ENCODE peak calls at places on chromosomes 2 and 18, in nine cellular contexts. V is testis, K is progenitor cell of endocrine pancreas, C is fibroblast of lung, I is heart left ventricle, A is tibial artery, O is colonic mucosa, U is left ventricle myocardium inferior, Y is fibroblast of mammary gland. N is an unnamed sample.

GRCh38 chr2:62586981-62587380 is 81.0 kb upstream of the TMEM17 start:
- DNase-seq in V (no peak), K (no peak), C (peak), I (no peak), A (no peak), O (no peak), U (no peak), Y (peak), N (peak)

GRCh38 chr2:128361376-128362131 is 42.9 kb upstream of the HS6ST1 start:
- DNase-seq in V (no peak), K (no peak), C (no peak), I (no peak), A (peak), O (no peak), U (no peak), Y (no peak), N (no peak)

GRCh38 chr2:1140389-1141003 is 189.8 kb downstream of the SNTG2 start:
- DNase-seq in V (peak), K (peak), C (peak), I (no peak), A (no peak), O (no peak), U (no peak), Y (no peak), N (no peak)

GRCh38 chr2:228657807-228658402 is 476.4 kb upstream of the SPHKAP start:
- DNase-seq in V (no peak), K (no peak), C (peak), I (no peak), A (no peak), O (no peak), U (no peak), Y (peak), N (peak)

GRCh38 chr2:220227272-220227920 is 600.0 kb downstream of the SLC4A3 start:
- DNase-seq in V (no peak), K (no peak), C (peak), I (no peak), A (no peak), O (no peak), U (no peak), Y (peak), N (peak)

GRCh38 chr18:38611036-38611964 is 1045.7 kb upstream of the CELF4 start:
- DNase-seq in V (no peak), K (no peak), C (no peak), I (peak), A (no peak), O (no peak), U (no peak), Y (no peak), N (no peak)

GRCh38 chr2:64905338-64906024 is 83.7 kb upstream of the SLC1A4 start:
- DNase-seq in V (no peak), K (no peak), C (no peak), I (no peak), A (no peak), O (peak), U (no peak), Y (no peak), N (no peak)

GRCh38 chr2:149020432-149020851 is 18.1 kb upstream of the LYPD6B start:
- DNase-seq in V (no peak), K (no peak), C (no peak), I (no peak), A (no peak), O (peak), U (no peak), Y (no peak), N (no peak)

GRCh38 chr2:233118601-233119000 is 58.5 kb downstream of the INPP5D start:
- DNase-seq in V (no peak), K (no peak), C (no peak), I (no peak), A (peak), O (no peak), U (no peak), Y (no peak), N (no peak)

GRCh38 chr18:49613141-49613641 is 51.3 kb downstream of the LIPG start:
- DNase-seq in V (no peak), K (no peak), C (no peak), I (no peak), A (no peak), O (no peak), U (no peak), Y (no peak), N (no peak)

GRCh38 chr2:184205048-184205596 is 393.2 kb upstream of the ZNF804A start:
- DNase-seq in V (no peak), K (no peak), C (no peak), I (no peak), A (no peak), O (no peak), U (no peak), Y (no peak), N (no peak)

DNA sequence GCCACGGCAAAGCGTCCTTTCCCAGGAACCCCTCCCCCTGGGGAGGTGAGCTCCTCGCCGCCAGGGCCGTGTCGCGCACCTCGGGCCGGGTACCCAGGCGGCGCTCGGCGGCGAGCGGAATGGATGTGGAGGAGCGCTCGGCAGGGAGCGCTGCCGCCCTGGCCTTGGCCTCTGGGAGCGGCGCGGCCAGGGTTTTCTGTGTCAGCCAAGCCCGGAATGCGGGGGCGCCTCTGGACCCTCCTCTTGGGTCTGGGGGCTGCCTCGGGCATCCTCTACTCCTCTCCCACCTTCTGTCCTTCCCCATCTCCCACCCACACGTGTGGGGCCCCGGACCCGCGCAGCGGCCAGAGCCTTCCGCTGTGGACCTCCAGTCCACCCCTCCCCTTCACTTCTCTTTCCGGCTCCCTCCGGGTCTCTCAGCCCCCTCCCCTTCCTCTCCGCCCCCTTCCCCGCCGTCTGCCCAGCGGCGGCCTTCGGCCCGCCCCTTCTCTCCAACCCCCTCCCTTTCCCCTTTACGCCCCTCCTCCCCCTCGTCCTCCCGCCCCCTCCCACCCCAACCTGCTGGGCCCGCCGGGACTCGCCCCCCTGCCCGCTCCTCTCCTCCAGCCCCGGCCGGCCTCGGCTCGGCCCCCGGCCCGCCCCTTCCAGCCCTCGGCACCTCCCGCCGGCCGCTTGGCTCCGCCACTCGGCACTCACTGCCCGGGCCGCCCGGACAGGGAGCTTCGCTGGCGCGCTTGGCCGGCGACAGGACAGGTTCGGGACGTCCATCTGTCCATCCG is at the start of gene MERTK:
- DNase-seq in V (peak), K (peak), C (peak), I (peak), A (peak), O (peak), U (peak), Y (peak), N (no peak)
- TF ChIP-seq CTCF in V (peak), K (peak), C (peak), I (peak), A (peak), O (peak), U (peak), Y (no peak), N (peak)

GRCh38 chr18:26804474-26804873 is 61.0 kb downstream of the AQP4 start:
- DNase-seq in V (peak), K (no peak), C (no peak), I (no peak), A (no peak), O (no peak), U (no peak), Y (no peak), N (no peak)
- TF ChIP-seq CTCF in V (no peak), K (peak), C (no peak), I (peak), A (no peak), O (no peak), U (peak), Y (no peak), N (no peak)

DNA sequence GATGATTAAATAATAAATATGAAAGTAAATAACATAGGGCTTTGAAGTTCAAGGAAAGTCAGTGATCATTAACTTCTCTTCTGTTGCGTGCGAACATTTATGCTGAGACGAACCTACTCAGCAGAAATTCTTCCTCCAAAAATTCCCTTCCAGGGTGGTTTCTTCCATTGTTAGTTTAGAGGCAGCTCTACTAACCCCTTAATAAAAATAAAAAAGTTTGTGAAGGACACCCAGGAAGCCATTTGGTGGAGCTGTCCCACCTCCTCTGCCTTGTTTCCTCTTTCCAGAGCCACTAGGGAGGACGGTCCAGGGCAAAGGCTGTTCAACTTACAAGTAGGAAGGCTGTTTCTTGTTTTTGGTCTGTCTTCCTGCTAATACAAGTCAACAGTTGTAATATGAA is 2.1 kb upstream of the SMAD2 start:
- DNase-seq in V (peak), K (no peak), C (no peak), I (no peak), A (no peak), O (no peak), U (no peak), Y (no peak), N (no peak)
- TF ChIP-seq CTCF in V (no peak), K (no peak), C (no peak), I (no peak), A (no peak), O (no peak), U (no peak), Y (no peak), N (no peak)

GRCh38 chr18:31103423-31103822 is 1.2 kb upstream of the DSC2 start:
- DNase-seq in V (no peak), K (no peak), C (no peak), I (no peak), A (no peak), O (no peak), U (no peak), Y (no peak), N (no peak)

GRCh38 chr18:31104444-31104843 is 2.2 kb upstream of the DSC2 start:
- DNase-seq in V (no peak), K (no peak), C (no peak), I (no peak), A (no peak), O (no peak), U (no peak), Y (no peak), N (no peak)

GRCh38 chr18:31102941-31103340 is 720 bp upstream of the DSC2 start:
- DNase-seq in V (no peak), K (no peak), C (no peak), I (no peak), A (no peak), O (no peak), U (no peak), Y (no peak), N (no peak)

GRCh38 chr18:31102020-31102684 is at the start of gene DSC2:
- DNase-seq in V (peak), K (peak), C (no peak), I (peak), A (no peak), O (peak), U (peak), Y (no peak), N (no peak)

GRCh38 chr18:31105733-31106132 is 3.5 kb upstream of the DSC2 start:
- DNase-seq in V (no peak), K (no peak), C (no peak), I (no peak), A (no peak), O (no peak), U (no peak), Y (no peak), N (no peak)
- TF ChIP-seq CTCF in V (no peak), K (no peak), C (no peak), I (no peak), A (no peak), O (no peak), U (no peak), Y (no peak), N (no peak)

GRCh38 chr2:189679224-189679623 is 4.8 kb downstream of the ANKAR start:
- DNase-seq in V (no peak), K (no peak), C (no peak), I (no peak), A (no peak), O (no peak), U (no peak), Y (peak), N (no peak)

GRCh38 chr2:189669913-189670312 is 4.6 kb upstream of the ANKAR start:
- DNase-seq in V (no peak), K (no peak), C (no peak), I (no peak), A (no peak), O (no peak), U (no peak), Y (no peak), N (no peak)

GRCh38 chr2:189673661-189674373 is 653 bp upstream of the ANKAR start:
- DNase-seq in V (no peak), K (no peak), C (no peak), I (no peak), A (no peak), O (no peak), U (no peak), Y (peak), N (no peak)

GRCh38 chr2:189676471-189676870 is 2.0 kb downstream of the ANKAR start:
- DNase-seq in V (no peak), K (no peak), C (peak), I (no peak), A (no peak), O (no peak), U (no peak), Y (peak), N (no peak)

GRCh38 chr2:189674374-189675112 is at the start of gene ANKAR:
- DNase-seq in V (peak), K (peak), C (peak), I (peak), A (peak), O (peak), U (peak), Y (peak), N (peak)
- TF ChIP-seq CTCF in V (peak), K (peak), C (peak), I (peak), A (peak), O (peak), U (peak), Y (no peak), N (peak)

GRCh38 chr2:218893349-218894167 is 12.9 kb downstream of the WNT10A start:
- DNase-seq in V (no peak), K (no peak), C (no peak), I (no peak), A (peak), O (no peak), U (no peak), Y (no peak), N (no peak)
- TF ChIP-seq CTCF in V (no peak), K (no peak), C (no peak), I (no peak), A (no peak), O (no peak), U (no peak), Y (no peak), N (no peak)

GRCh38 chr2:9573840-9574239 is 18.2 kb upstream of the ADAM17 start:
- DNase-seq in V (no peak), K (no peak), C (no peak), I (no peak), A (no peak), O (no peak), U (no peak), Y (no peak), N (no peak)
- TF ChIP-seq CTCF in V (no peak), K (no peak), C (no peak), I (no peak), A (peak), O (no peak), U (no peak), Y (no peak), N (peak)

GRCh38 chr18:22285299-22286140 is 116.1 kb downstream of the GATA6 start:
- DNase-seq in V (no peak), K (no peak), C (no peak), I (no peak), A (no peak), O (no peak), U (no peak), Y (no peak), N (no peak)
- TF ChIP-seq CTCF in V (no peak), K (no peak), C (no peak), I (no peak), A (no peak), O (no peak), U (no peak), Y (no peak), N (no peak)

N was measured in HFFc6.